ENCODE peak calls at places on chromosomes 4 and X, in six cellular contexts. D, Y, O, A, G and Z are unnamed samples. For H3K4me1 and H3K9me3, the result is how much of the 10 kb centered on the place peaks cover.

GRCh38 chrX:120453985-120454384 is 15.1 kb downstream of the LAMP2 start:
- DNase-seq in A (no peak), D (no peak), Y (no peak), G (no peak), O (no peak), Z (no peak)

GRCh38 chr4:166165829-166166420 is 292.9 kb downstream of the TLL1 start:
- DNase-seq in G (peak), D (peak), A (peak), Y (peak), O (peak), Z (no peak)

GRCh38 chr4:156633846-156634245 is 337.8 kb downstream of the PDGFC start:
- DNase-seq in D (no peak), G (no peak), Y (no peak), A (no peak), O (no peak), Z (no peak)

GRCh38 chrX:27565992-27566391 is 24.2 kb upstream of the DCAF8L2 start:
- DNase-seq in Y (no peak), D (no peak), G (no peak), O (no peak), A (no peak), Z (no peak)

GRCh38 chrX:10010686-10011085 is 43.5 kb downstream of the CLDN34 start:
- DNase-seq in A (no peak), D (no peak), Y (no peak), G (no peak), O (no peak), Z (no peak)

GRCh38 chr4:8857682-8858187 is 13.9 kb downstream of the HMX1 start:
- DNase-seq in A (no peak), G (no peak), D (no peak), Y (no peak), O (no peak), Z (no peak)

GRCh38 chr4:14771504-14772175 is 230.6 kb upstream of the CPEB2 start:
- DNase-seq in G (no peak), O (no peak), A (no peak), Y (no peak), D (no peak), Z (no peak)

GRCh38 chr4:112127736-112128322 is 17.4 kb upstream of the FAM241A start:
- DNase-seq in O (no peak), Y (no peak), D (no peak), A (no peak), G (no peak), Z (no peak)

GRCh38 chrX:155778844-155779553 is 102.1 kb upstream of the VAMP7 start:
- DNase-seq in Y (no peak), O (no peak), D (no peak), A (no peak), G (no peak), Z (no peak)

GRCh38 chr4:81352476-81352875 is 119.2 kb downstream of the RASGEF1B start:
- DNase-seq in Y (no peak), D (no peak), A (no peak), G (no peak), O (no peak), Z (no peak)

GRCh38 chr4:34432706-34433105 is 1811.6 kb downstream of the ARAP2 start:
- DNase-seq in D (no peak), Y (no peak), G (no peak), A (no peak), O (no peak), Z (no peak)

GRCh38 chrX:124223524-124223923 is 108.9 kb upstream of the TEX13D start:
- DNase-seq in G (no peak), D (no peak), A (no peak), O (no peak), Y (no peak), Z (no peak)

GRCh38 chrX:133440081-133440796 is 24.9 kb upstream of the GPC4 start:
- DNase-seq in Y (no peak), G (no peak), A (no peak), O (no peak), D (no peak), Z (no peak)

GRCh38 chr4:88441696-88442095 is 15.2 kb upstream of the HERC5 start:
- DNase-seq in G (no peak), O (no peak), A (no peak), D (no peak), Y (no peak), Z (no peak)

GRCh38 chr4:97587912-97588311 is 555.4 kb downstream of the STPG2 start:
- DNase-seq in D (no peak), Y (no peak), G (no peak), O (no peak), A (no peak), Z (no peak)

GRCh38 chr4:77172336-77172735 is 15.3 kb downstream of the CCNG2 start:
- DNase-seq in G (no peak), D (no peak), O (no peak), A (no peak), Y (no peak), Z (no peak)

GRCh38 chr4:73341454-73341853 is 62.6 kb upstream of the ALB start:
- DNase-seq in G (peak), A (no peak), D (no peak), Y (no peak), O (peak), Z (no peak)

GRCh38 chr4:98447648-98448047 is 186.5 kb downstream of the RAP1GDS1 start:
- DNase-seq in O (no peak), Y (no peak), G (no peak), A (no peak), D (no peak), Z (no peak)

GRCh38 chrX:110412971-110413726 is 54.5 kb downstream of the RTL9 start:
- DNase-seq in Y (peak), A (peak), D (peak), G (peak), O (peak), Z (peak)

GRCh38 chr4:100581337-100581736 is 63.5 kb upstream of the EMCN start:
- DNase-seq in Y (no peak), O (no peak), D (no peak), G (no peak), A (no peak), Z (no peak)

GRCh38 chr4:10185518-10186227 is 69.1 kb upstream of the WDR1 start:
- DNase-seq in O (no peak), A (no peak), Y (no peak), G (no peak), D (no peak), Z (no peak)

GRCh38 chrX:54818221-54818620 is 10.7 kb downstream of the MAGED2 start:
- DNase-seq in O (no peak), Y (no peak), A (no peak), G (no peak), D (no peak), Z (no peak)
- H3K4me1 ChIP-seq in O (under half), Y (under half), A (under half), G (under half), D (under half), Z (under half)

GRCh38 chr4:153224474-153224873 is 20.2 kb downstream of the TRIM2 start:
- DNase-seq in G (no peak), A (no peak), O (no peak), Y (no peak), D (no peak), Z (no peak)

GRCh38 chr4:153232768-153233167 is 28.5 kb downstream of the TRIM2 start:
- DNase-seq in G (peak), Y (no peak), A (no peak), D (no peak), O (peak), Z (no peak)

GRCh38 chr4:153223935-153224334 is 19.7 kb downstream of the TRIM2 start:
- DNase-seq in D (no peak), A (no peak), G (no peak), Y (no peak), O (no peak), Z (no peak)

GRCh38 chr4:153227501-153227900 is 23.3 kb downstream of the TRIM2 start:
- DNase-seq in A (no peak), G (no peak), O (no peak), Y (no peak), D (no peak), Z (no peak)

GRCh38 chr4:153228512-153229145 is 24.4 kb downstream of the TRIM2 start:
- DNase-seq in O (no peak), G (no peak), A (no peak), Y (no peak), D (no peak), Z (no peak)
- H3K9me3 ChIP-seq in O (under half), G (under half), A (under half), Y (under half), D (under half), Z (under half)

DNA sequence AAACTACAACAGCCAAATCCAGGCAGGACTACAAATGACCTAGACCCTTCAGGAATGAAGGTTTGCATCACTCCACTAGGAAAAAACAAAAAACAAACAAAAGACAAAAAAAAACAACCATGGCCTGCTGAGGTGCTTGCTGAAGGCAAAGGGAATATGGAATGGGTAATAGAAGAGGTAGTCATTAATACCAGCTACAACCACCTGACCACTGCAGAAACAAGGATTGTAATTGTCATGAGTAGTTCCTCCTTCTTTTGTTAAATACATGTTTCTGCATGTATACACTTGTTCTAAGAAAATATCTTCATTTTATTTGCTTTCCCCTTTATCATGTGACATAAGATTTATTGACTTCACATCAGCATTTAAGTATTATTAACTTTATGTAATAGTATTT is 409.8 kb upstream of the GRID2 start:
- DNase-seq in O (no peak), A (no peak), D (no peak), G (no peak), Y (no peak), Z (no peak)
- H3K4me1 ChIP-seq in O (under half), A (under half), D (under half), G (under half), Y (under half), Z (under half)

DNA sequence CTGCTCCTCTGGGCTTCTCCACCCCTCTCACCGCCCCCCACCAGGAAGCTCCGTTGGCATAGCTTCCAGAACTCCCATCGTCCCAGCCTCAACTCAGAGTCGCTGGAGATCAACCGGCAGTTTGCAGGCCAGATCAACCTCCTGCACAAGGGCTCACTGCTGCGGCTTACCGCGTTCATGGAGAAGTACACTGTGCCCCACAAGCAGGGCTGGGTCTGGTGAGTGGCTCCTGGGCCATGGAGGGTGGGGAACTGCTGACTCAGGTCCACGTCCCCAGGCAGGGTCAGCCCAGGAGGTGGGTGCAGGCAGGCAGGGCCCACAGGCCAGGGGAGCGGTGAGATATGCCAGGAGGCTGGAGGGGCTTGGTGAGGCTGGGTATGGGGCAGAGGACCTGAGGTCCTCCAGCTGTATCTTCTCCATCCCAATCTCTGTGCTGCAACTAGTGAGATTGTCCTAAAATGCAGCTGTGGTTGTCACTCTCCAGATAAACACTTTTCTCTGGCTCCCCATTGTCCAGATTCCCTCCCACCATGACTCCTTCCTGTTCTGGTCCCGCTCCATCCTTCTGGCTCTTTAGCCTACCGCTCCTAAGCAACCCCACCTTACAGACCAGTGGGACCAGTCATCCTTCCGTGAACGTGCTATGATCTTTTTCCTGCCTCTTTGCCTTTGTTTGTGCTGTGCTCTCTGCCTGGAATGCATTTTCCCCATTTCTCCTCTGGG is 71.9 kb downstream of the STARD8 start:
- DNase-seq in G (no peak), Y (no peak), A (no peak), O (no peak), D (no peak), Z (no peak)
- H3K9me3 ChIP-seq in G (under half), Y (under half), A (under half), O (under half), D (under half), Z (under half)

DNA sequence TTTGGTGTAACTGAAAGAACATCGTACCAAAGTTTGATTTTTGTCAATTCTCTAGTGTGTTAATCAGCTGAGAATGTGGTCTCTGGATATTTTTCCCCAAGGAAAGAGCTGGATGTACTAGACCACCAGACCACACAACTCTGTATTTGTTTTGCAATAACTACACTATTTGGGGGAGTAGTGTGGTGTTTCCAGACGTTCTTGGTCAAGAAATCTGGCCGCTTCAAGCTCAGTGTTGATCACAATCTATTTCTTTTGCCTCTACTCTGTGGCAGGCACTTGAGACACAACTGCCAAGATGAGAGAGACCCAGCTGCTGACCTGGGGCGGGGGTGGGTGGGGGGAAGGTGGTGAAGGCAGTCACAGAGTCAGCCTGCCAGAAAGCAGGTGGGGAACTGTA is 30.5 kb downstream of the PTTG2 start:
- DNase-seq in A (no peak), D (no peak), Y (no peak), O (peak), G (no peak), Z (no peak)
- H3K4me1 ChIP-seq in A (under half), D (under half), Y (under half), O (half or more), G (under half), Z (under half)

GRCh38 chr4:167550021-167550420 is 315.7 kb upstream of the SPOCK3 start:
- DNase-seq in Y (no peak), G (no peak), D (no peak), O (no peak), A (no peak), Z (no peak)
- H3K9me3 ChIP-seq in Y (under half), G (under half), D (under half), O (under half), A (under half), Z (under half)

GRCh38 chr4:2593003-2593402 is 56.6 kb downstream of the FAM193A start:
- DNase-seq in G (no peak), A (no peak), Y (no peak), O (no peak), D (no peak), Z (peak)
- H3K4me1 ChIP-seq in G (half or more), A (under half), Y (under half), O (under half), D (under half), Z (half or more)